ENCODE peak calls at places on chromosomes 12 and 14, in five cellular contexts. P is HFFc6, A is GM06990, V is mucosa of descending colon, M is cardiac fibroblast. X is an unnamed sample.
A peak's percentile ranks its signal among the peaks of the same experiment; 100 is the strongest.

GRCh38 chr12:121610239-121611149 is 15.8 kb upstream of the ORAI1 start:
- DNase-seq in P (peak; percentile 30), A (no peak), V (no peak), M (peak; percentile 56), X (no peak)

GRCh38 chr14:54691525-54692260 is 124.8 kb downstream of the SAMD4A start:
- DNase-seq in P (peak; percentile 59), A (no peak), V (peak; percentile 76), M (peak; percentile 84), X (peak; percentile 91)

GRCh38 chr12:29792853-29793252 is 9.1 kb upstream of the TMTC1 start:
- DNase-seq in P (no peak), A (no peak), V (no peak), M (no peak), X (no peak)

GRCh38 chr12:89707992-89708792 is 446 bp downstream of the ATP2B1 start:
- DNase-seq in P (no peak), A (peak; percentile 68), V (peak; percentile 70), M (peak; percentile 19), X (peak; percentile 85)

GRCh38 chr12:76242813-76243540 is 105.2 kb downstream of the BBS10 start:
- DNase-seq in P (peak; percentile 60), A (no peak), V (no peak), M (no peak), X (no peak)

GRCh38 chr14:102320033-102320660 is 601 bp downstream of the ZNF839 start:
- DNase-seq in P (peak; percentile 33), A (peak; percentile 61), V (peak; percentile 66), M (peak; percentile 54), X (no peak)

GRCh38 chr14:67814826-67815225 is 1.6 kb downstream of the ZFYVE26 start:
- DNase-seq in P (no peak), A (no peak), V (no peak), M (no peak), X (no peak)

GRCh38 chr12:116478243-116478773 is 80.9 kb upstream of the MAP1LC3B2 start:
- DNase-seq in P (no peak), A (no peak), V (no peak), M (no peak), X (no peak)

GRCh38 chr14:54893151-54893760 is 9.4 kb downstream of the GCH1 start:
- DNase-seq in P (peak; percentile 51), A (peak; percentile 22), V (no peak), M (peak; percentile 69), X (no peak)

GRCh38 chr12:80937391-80938238 is at the start of gene LIN7A:
- DNase-seq in P (peak; percentile 3), A (peak; percentile 53), V (peak; percentile 31), M (peak; percentile 35), X (no peak)

GRCh38 chr12:2233034-2233433 is 180.2 kb downstream of the CACNA1C start:
- DNase-seq in P (peak; percentile 58), A (no peak), V (no peak), M (no peak), X (no peak)

GRCh38 chr12:104290320-104290719 is 13.2 kb upstream of the EID3 start:
- DNase-seq in P (no peak), A (no peak), V (no peak), M (peak; percentile 18), X (no peak)

GRCh38 chr12:104285740-104286537 is 17.6 kb upstream of the EID3 start:
- DNase-seq in P (peak; percentile 51), A (no peak), V (peak; percentile 64), M (peak; percentile 38), X (no peak)

GRCh38 chr12:104290855-104291254 is 12.7 kb upstream of the EID3 start:
- DNase-seq in P (no peak), A (no peak), V (no peak), M (peak; percentile 26), X (no peak)

GRCh38 chr12:104286538-104287482 is 16.7 kb upstream of the EID3 start:
- DNase-seq in P (peak; percentile 99), A (peak; percentile 94), V (peak; percentile 95), M (peak; percentile 99), X (peak; percentile 95)

DNA sequence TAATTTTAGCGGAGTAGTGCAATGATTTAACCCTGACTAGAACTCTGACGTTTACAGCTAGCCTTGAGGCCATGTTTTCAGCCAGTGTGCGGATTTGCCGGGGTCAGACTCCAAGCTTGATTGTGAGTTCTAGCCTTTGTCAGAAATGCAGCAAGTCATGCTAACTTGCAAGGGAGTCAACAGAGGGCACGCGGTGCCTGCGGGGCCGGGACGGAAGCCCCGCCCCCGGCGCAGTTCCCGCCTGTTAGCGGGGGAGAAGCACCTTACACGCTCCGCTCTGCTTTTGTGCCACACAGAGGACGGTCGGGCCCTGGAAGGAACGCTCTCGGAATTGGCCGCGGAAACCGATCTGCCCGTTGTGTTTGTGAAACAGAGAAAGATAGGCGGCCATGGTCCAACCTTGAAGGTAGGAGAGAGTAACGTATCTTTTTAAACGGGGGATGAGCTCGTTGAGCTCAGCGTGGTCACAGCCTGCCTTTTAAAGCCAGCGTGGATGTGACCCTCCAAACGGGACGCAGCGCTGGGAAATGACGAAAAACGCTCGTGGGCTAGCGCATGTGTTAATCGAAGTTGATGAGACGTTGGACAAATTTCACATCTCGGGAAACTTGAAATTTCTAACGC is 14.8 kb upstream of the EID3 start:
- DNase-seq in P (peak; percentile 75), A (peak; percentile 98), V (peak; percentile 90), M (peak; percentile 84), X (peak; percentile 87)
- TF ChIP-seq CTCF in P (no peak), A (peak; percentile 31), V (no peak), M (no peak), X (no peak)

DNA sequence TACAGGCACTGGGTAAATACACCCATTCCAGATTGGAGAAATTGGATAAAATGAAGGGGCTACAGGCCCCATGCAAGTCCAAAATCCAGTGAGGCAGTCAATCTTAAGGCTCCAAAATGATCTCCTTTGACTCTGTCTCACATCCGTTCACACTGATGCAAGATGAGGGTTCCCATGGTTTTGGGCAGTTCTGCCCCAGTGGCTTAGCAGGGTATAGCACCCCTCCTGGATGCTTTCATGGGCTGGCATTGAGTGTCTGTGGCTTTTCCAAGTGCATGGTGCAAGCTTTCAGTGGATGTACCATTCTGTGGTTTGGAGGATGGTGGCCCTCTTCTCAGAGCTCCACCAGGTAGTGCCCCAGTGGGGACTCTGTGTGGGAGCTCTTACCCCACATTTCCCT is 427.2 kb downstream of the TRHDE start:
- DNase-seq in P (no peak), A (no peak), V (no peak), M (no peak), X (no peak)
- TF ChIP-seq CTCF in P (peak; percentile 37), A (no peak), V (no peak), M (no peak), X (no peak)

GRCh38 chr12:112266473-112266872 is 115.8 kb downstream of the HECTD4 start:
- DNase-seq in P (no peak), A (no peak), V (no peak), M (no peak), X (no peak)

GRCh38 chr12:112258926-112259325 is 123.3 kb downstream of the HECTD4 start:
- DNase-seq in P (no peak), A (no peak), V (no peak), M (no peak), X (no peak)

GRCh38 chr12:112256780-112257179 is 125.5 kb downstream of the HECTD4 start:
- DNase-seq in P (no peak), A (no peak), V (no peak), M (no peak), X (no peak)

DNA sequence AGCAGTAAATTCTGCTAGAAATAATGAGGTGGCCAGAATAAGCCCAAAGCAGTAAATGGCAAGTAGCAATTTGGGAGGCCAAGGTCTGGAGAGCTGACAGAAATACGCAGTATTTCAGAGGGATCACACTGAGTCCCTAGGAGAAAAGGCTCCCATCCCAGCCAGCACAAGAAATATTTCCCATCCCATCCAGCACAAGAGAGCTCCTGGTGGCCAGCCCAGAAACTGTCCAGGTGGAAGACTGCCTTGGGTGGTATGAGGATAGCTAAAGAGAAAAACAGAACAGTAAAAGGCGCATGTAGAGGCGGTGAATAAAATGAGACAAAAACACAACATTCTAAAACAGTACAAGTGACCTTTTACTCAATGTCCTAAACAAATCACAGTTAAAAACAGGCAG is 120.7 kb downstream of the HECTD4 start:
- DNase-seq in P (no peak), A (no peak), V (no peak), M (no peak), X (no peak)
- TF ChIP-seq CTCF in P (peak; percentile 36), A (peak; percentile 8), V (no peak), M (peak; percentile 38), X (peak; percentile 22)

DNA sequence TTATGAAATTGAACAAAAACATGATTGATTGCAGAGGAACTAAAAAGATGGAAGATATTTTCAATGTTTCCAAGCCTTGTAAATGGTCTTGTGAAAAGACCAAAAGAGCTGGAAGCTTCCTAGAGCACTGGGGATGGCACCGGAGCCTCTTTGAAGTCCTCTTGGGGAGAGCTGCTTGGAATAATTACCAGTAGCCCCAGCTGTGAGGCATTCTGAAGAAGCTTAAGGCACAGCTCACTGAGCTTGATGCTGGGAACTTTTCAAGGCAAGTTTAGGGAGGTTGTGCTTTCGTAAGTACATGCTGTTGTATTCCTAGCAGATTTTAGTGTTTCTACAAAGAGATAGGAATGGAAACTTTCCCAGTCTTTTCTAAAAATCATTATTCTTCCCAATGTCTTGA is 13.9 kb downstream of the PDZRN4 start:
- DNase-seq in P (no peak), A (no peak), V (no peak), M (no peak), X (no peak)
- TF ChIP-seq CTCF in P (no peak), A (no peak), V (no peak), M (no peak), X (no peak)

X was measured in osteocyte.